ENCODE peak calls at places on chromosomes 7 and 10, in nine cellular contexts. One of them, this sample, is unnamed.

GRCh38 chr7:14630048-14630447 is 272.5 kb downstream of the DGKB start:
- DNase-seq in testis: no peak
- DNase-seq in spleen: no peak
- DNase-seq in ovary: no peak
- DNase-seq in GM12892: no peak
- DNase-seq in transverse colon: no peak
- DNase-seq in IMR-90: no peak
- DNase-seq in breast epithelium: no peak
- DNase-seq in body of pancreas: no peak
- DNase-seq in this sample: no peak

GRCh38 chr10:5355762-5356478 is 8.8 kb upstream of the UCN3 start:
- DNase-seq in ovary: no peak
- DNase-seq in breast epithelium: no peak
- DNase-seq in body of pancreas: no peak
- DNase-seq in GM12892: no peak
- DNase-seq in transverse colon: no peak
- DNase-seq in testis: no peak
- DNase-seq in spleen: no peak
- DNase-seq in IMR-90: no peak
- DNase-seq in this sample: no peak

GRCh38 chr7:129553861-129554530 is 51.7 kb downstream of the SMKR1 start:
- DNase-seq in IMR-90: peak; percentile 64
- DNase-seq in body of pancreas: peak; percentile 16
- DNase-seq in breast epithelium: no peak
- DNase-seq in transverse colon: no peak
- DNase-seq in spleen: no peak
- DNase-seq in GM12892: no peak
- DNase-seq in testis: no peak
- DNase-seq in ovary: no peak
- DNase-seq in this sample: peak; percentile 78

GRCh38 chr10:43573250-43574034 is 974 bp downstream of the ZNF239 start:
- DNase-seq in testis: no peak
- DNase-seq in breast epithelium: no peak
- DNase-seq in body of pancreas: no peak
- DNase-seq in GM12892: no peak
- DNase-seq in transverse colon: no peak
- DNase-seq in IMR-90: peak; percentile 31
- DNase-seq in ovary: no peak
- DNase-seq in spleen: no peak
- DNase-seq in this sample: no peak

GRCh38 chr10:106355450-106355849 is 809.1 kb downstream of the SORCS1 start:
- DNase-seq in testis: no peak
- DNase-seq in transverse colon: no peak
- DNase-seq in IMR-90: no peak
- DNase-seq in breast epithelium: no peak
- DNase-seq in body of pancreas: no peak
- DNase-seq in spleen: no peak
- DNase-seq in ovary: no peak
- DNase-seq in GM12892: no peak
- DNase-seq in this sample: no peak

GRCh38 chr7:78769551-78770101 is 683.8 kb downstream of the MAGI2 start:
- DNase-seq in ovary: no peak
- DNase-seq in spleen: no peak
- DNase-seq in body of pancreas: no peak
- DNase-seq in GM12892: peak; percentile 12
- DNase-seq in IMR-90: no peak
- DNase-seq in testis: no peak
- DNase-seq in breast epithelium: no peak
- DNase-seq in transverse colon: no peak
- DNase-seq in this sample: no peak

GRCh38 chr7:30697716-30698460 is 15.6 kb upstream of the CRHR2 start:
- DNase-seq in GM12892: no peak
- DNase-seq in ovary: no peak
- DNase-seq in breast epithelium: no peak
- DNase-seq in body of pancreas: no peak
- DNase-seq in spleen: peak; percentile 60
- DNase-seq in transverse colon: peak; percentile 51
- DNase-seq in testis: no peak
- DNase-seq in IMR-90: no peak
- DNase-seq in this sample: no peak

GRCh38 chr7:54839538-54840213 is 80.7 kb upstream of the SEC61G start:
- DNase-seq in IMR-90: peak; percentile 56
- DNase-seq in testis: peak; percentile 76
- DNase-seq in GM12892: no peak
- DNase-seq in ovary: peak; percentile 33
- DNase-seq in transverse colon: peak; percentile 35
- DNase-seq in breast epithelium: no peak
- DNase-seq in body of pancreas: peak; percentile 61
- DNase-seq in spleen: peak; percentile 80
- DNase-seq in this sample: peak; percentile 92

GRCh38 chr10:131406676-131407392 is 95.3 kb upstream of the TCERG1L start:
- DNase-seq in IMR-90: no peak
- DNase-seq in body of pancreas: no peak
- DNase-seq in GM12892: no peak
- DNase-seq in breast epithelium: no peak
- DNase-seq in transverse colon: no peak
- DNase-seq in spleen: peak; percentile 61
- DNase-seq in testis: no peak
- DNase-seq in ovary: no peak
- DNase-seq in this sample: no peak
- TF ChIP-seq POLR2A in IMR-90: no peak
- TF ChIP-seq POLR2A in body of pancreas: no peak
- TF ChIP-seq POLR2A in GM12892: no peak
- TF ChIP-seq POLR2A in breast epithelium: no peak
- TF ChIP-seq POLR2A in transverse colon: no peak
- TF ChIP-seq POLR2A in spleen: no peak
- TF ChIP-seq POLR2A in testis: no peak
- TF ChIP-seq POLR2A in ovary: no peak
- TF ChIP-seq POLR2A in this sample: no peak

GRCh38 chr10:69409176-69409495 is 7.6 kb downstream of the TACR2 start:
- DNase-seq in transverse colon: no peak
- DNase-seq in testis: no peak
- DNase-seq in IMR-90: no peak
- DNase-seq in body of pancreas: no peak
- DNase-seq in GM12892: no peak
- DNase-seq in spleen: no peak
- DNase-seq in ovary: no peak
- DNase-seq in breast epithelium: no peak
- DNase-seq in this sample: no peak

GRCh38 chr10:69409968-69410367 is 6.8 kb downstream of the TACR2 start:
- DNase-seq in body of pancreas: no peak
- DNase-seq in spleen: peak; percentile 81
- DNase-seq in transverse colon: peak; percentile 40
- DNase-seq in ovary: no peak
- DNase-seq in IMR-90: no peak
- DNase-seq in testis: no peak
- DNase-seq in breast epithelium: peak; percentile 40
- DNase-seq in GM12892: no peak
- DNase-seq in this sample: no peak

GRCh38 chr10:69407621-69408301 is 9.0 kb downstream of the TACR2 start:
- DNase-seq in testis: no peak
- DNase-seq in IMR-90: no peak
- DNase-seq in spleen: peak; percentile 85
- DNase-seq in transverse colon: no peak
- DNase-seq in breast epithelium: peak; percentile 24
- DNase-seq in ovary: peak; percentile 17
- DNase-seq in GM12892: no peak
- DNase-seq in body of pancreas: no peak
- DNase-seq in this sample: no peak

GRCh38 chr10:69406816-69407580 is 9.7 kb downstream of the TACR2 start:
- DNase-seq in transverse colon: no peak
- DNase-seq in ovary: no peak
- DNase-seq in body of pancreas: no peak
- DNase-seq in spleen: peak; percentile 78
- DNase-seq in testis: no peak
- DNase-seq in GM12892: no peak
- DNase-seq in IMR-90: no peak
- DNase-seq in breast epithelium: no peak
- DNase-seq in this sample: no peak

DNA sequence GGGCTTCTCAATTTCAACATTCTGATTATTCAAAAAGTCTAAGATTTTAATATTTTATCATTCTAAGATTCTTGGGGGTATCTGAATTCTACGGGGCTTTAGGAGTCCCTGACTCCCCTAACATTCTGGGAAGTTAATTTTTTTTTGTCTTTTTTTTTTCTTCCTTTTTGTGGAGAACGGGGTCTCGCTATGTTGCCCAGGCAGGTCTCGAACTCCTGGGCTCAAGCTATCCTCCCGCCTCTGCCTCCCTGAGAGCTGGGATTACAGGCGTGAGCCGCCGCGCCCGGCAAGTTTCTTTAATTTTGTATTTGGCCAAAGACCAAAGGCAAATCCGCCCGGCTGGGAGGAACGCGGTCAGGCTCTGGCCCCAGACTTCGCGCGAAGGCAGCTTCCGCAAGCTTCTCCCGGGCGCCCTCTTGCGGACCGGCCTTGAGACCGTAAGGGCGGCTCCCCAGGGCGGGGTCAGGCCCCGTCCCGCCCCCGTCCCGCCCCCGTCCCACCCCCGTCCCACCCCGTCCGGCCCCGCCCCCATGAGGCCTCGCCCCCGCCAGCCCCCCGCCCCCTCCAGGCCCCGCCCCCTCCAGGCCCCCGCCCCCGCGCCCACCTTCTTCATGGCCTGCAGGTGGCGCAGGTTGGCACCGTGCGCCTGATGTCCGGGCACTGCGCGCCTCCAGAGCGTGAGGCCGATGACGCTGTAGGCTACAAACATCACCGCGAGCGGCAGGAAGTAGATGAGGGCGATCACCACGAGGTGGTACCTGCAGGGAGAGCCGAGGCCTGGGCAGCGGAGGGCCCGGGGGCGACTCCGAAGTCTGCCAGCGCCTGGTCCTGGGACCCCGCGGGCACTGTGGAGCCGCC is 8.2 kb downstream of the TACR2 start:
- DNase-seq in spleen: peak; percentile 99
- DNase-seq in IMR-90: peak; percentile 89
- DNase-seq in transverse colon: peak; percentile 97
- DNase-seq in breast epithelium: peak; percentile 90
- DNase-seq in ovary: peak; percentile 97
- DNase-seq in GM12892: peak; percentile 92
- DNase-seq in testis: peak; percentile 95
- DNase-seq in body of pancreas: peak; percentile 96
- DNase-seq in this sample: peak; percentile 96
- TF ChIP-seq POLR2A in spleen: no peak
- TF ChIP-seq POLR2A in IMR-90: no peak
- TF ChIP-seq POLR2A in transverse colon: peak; percentile 33
- TF ChIP-seq POLR2A in breast epithelium: no peak
- TF ChIP-seq POLR2A in ovary: no peak
- TF ChIP-seq POLR2A in GM12892: no peak
- TF ChIP-seq POLR2A in testis: no peak
- TF ChIP-seq POLR2A in body of pancreas: peak; percentile 62
- TF ChIP-seq POLR2A in this sample: peak; percentile 43

DNA sequence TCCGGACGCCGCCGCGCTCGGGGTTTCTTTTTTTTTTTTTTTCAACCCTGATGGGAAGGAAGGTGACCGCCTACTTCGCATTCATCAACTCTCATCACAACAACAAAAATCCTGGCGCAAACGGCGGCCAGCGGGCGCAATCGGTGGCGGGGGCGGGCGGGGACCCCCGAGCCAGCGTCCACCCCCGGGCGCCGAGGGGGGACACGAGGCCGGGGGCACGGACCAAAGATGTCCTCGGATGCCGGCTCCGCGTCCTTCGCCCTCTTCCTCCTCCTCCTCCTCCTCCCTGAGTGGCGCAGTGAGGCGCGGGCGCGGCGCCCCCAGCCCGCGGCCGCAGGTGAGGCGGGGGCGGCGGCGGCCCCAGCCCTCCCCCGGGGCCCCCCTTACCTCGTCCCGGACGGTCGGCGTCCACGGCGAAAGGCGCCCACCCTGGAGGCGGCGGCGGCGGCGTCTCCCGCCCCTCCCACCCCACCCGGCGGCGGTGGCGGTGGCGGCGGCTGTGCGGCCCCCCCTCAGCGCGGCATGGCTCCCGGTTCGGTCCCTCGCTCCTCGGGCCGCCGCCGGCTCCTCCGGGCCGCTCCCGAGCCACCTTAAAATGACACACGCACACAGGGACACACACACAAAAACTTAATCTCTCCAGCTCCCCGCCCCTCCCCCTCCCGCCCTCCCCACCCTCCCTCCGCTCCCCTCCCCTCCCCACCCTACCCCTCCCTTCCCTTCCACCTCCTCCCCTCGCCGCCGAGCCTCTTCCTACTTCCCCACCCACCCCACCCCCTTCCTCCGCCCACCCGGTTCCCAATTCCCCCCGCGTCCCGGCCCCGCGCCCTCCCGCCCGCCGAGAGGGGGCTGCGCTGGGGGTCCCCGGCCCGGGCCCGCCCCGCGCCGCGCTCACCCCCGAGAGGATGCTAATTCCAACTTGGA is at the start of gene CTBP2:
- DNase-seq in ovary: peak; percentile 69
- DNase-seq in testis: peak; percentile 76
- DNase-seq in breast epithelium: peak; percentile 55
- DNase-seq in body of pancreas: peak; percentile 64
- DNase-seq in IMR-90: no peak
- DNase-seq in transverse colon: peak; percentile 59
- DNase-seq in GM12892: no peak
- DNase-seq in spleen: peak; percentile 87
- DNase-seq in this sample: peak; percentile 33
- TF ChIP-seq POLR2A in ovary: peak; percentile 34
- TF ChIP-seq POLR2A in testis: no peak
- TF ChIP-seq POLR2A in breast epithelium: no peak
- TF ChIP-seq POLR2A in body of pancreas: no peak
- TF ChIP-seq POLR2A in IMR-90: no peak
- TF ChIP-seq POLR2A in transverse colon: no peak
- TF ChIP-seq POLR2A in GM12892: no peak
- TF ChIP-seq POLR2A in spleen: no peak
- TF ChIP-seq POLR2A in this sample: peak; percentile 22

GRCh38 chr10:114376523-114376922 is 27.8 kb downstream of the AFAP1L2 start:
- DNase-seq in body of pancreas: no peak
- DNase-seq in IMR-90: no peak
- DNase-seq in breast epithelium: no peak
- DNase-seq in ovary: no peak
- DNase-seq in transverse colon: no peak
- DNase-seq in spleen: no peak
- DNase-seq in testis: no peak
- DNase-seq in GM12892: no peak
- DNase-seq in this sample: no peak

GRCh38 chr10:114380060-114380459 is 24.2 kb downstream of the AFAP1L2 start:
- DNase-seq in transverse colon: no peak
- DNase-seq in body of pancreas: peak; percentile 66
- DNase-seq in GM12892: no peak
- DNase-seq in ovary: no peak
- DNase-seq in breast epithelium: no peak
- DNase-seq in spleen: no peak
- DNase-seq in testis: no peak
- DNase-seq in IMR-90: no peak
- DNase-seq in this sample: no peak

GRCh38 chr10:114384181-114384580 is 20.1 kb downstream of the AFAP1L2 start:
- DNase-seq in transverse colon: no peak
- DNase-seq in spleen: no peak
- DNase-seq in IMR-90: no peak
- DNase-seq in ovary: no peak
- DNase-seq in body of pancreas: no peak
- DNase-seq in testis: no peak
- DNase-seq in GM12892: no peak
- DNase-seq in breast epithelium: no peak
- DNase-seq in this sample: no peak

GRCh38 chr10:114375082-114375481 is 29.2 kb downstream of the AFAP1L2 start:
- DNase-seq in breast epithelium: no peak
- DNase-seq in IMR-90: peak; percentile 45
- DNase-seq in body of pancreas: peak; percentile 26
- DNase-seq in spleen: no peak
- DNase-seq in testis: no peak
- DNase-seq in ovary: no peak
- DNase-seq in GM12892: no peak
- DNase-seq in transverse colon: no peak
- DNase-seq in this sample: no peak

DNA sequence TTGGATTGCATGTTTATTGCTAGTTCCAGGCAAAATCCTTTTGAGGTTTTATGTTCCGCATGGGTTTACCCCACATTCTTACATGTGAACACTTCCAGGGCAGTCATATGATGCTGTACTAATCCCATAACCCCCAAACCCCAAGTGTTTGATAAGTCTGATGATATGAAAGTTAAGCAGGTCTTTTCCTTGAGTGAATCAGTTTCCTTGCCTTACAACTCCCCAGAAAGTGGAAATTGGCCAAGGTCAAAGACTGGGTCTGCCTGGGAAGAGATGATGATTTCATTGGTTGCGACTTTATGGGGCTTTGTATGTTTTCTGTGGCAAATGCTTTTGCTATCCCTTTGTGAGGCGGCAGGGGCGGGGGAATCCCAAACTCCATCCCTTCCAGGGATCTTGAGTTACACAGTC is 24.7 kb downstream of the AFAP1L2 start:
- DNase-seq in IMR-90: no peak
- DNase-seq in testis: no peak
- DNase-seq in transverse colon: no peak
- DNase-seq in ovary: no peak
- DNase-seq in body of pancreas: no peak
- DNase-seq in breast epithelium: no peak
- DNase-seq in spleen: no peak
- DNase-seq in GM12892: no peak
- DNase-seq in this sample: no peak
- TF ChIP-seq POLR2A in IMR-90: no peak
- TF ChIP-seq POLR2A in testis: no peak
- TF ChIP-seq POLR2A in transverse colon: no peak
- TF ChIP-seq POLR2A in ovary: no peak
- TF ChIP-seq POLR2A in body of pancreas: no peak
- TF ChIP-seq POLR2A in breast epithelium: no peak
- TF ChIP-seq POLR2A in spleen: no peak
- TF ChIP-seq POLR2A in GM12892: no peak
- TF ChIP-seq POLR2A in this sample: no peak